ENCODE peak calls at places on chromosomes 13 and 19, in ten cellular contexts. D is fibroblast of mammary gland; Z is lower leg skin; A is effector CD4-positive, alpha-beta T cell; C is fibroblast of gingiva; O is PC-9; F is activated naive CD8-positive, alpha-beta T cell treated with anti-CD3 and anti-CD28 coated beads, Interleukin-2, amount 50 U/mL, for 24 hours; X is amygdala; N is DMS153; J is stimulated activated CD4-positive, alpha-beta T cell treated with anti-CD3 and anti-CD28 coated beads, TNF-alpha, amount 100 ng/mL, for 24 hours. W is an unnamed sample.

GRCh38 chr19:54465367-54466109 is 2.0 kb upstream of the LENG9 start:
- DNase-seq in J (no peak), Z (no peak), F (no peak), A (no peak), D (no peak), C (no peak), X (no peak), O (no peak), N (no peak), W (no peak)

GRCh38 chr19:56837492-56837891 is 3.0 kb downstream of the PEG3 start:
- DNase-seq in N (no peak), D (peak; percentile 45), X (peak; percentile 72), F (no peak), J (no peak), A (no peak), O (no peak), Z (peak; percentile 89), C (no peak), W (no peak)

GRCh38 chr13:40653558-40654318 is 12.7 kb downstream of the FOXO1 start:
- DNase-seq in F (peak; percentile 43), C (no peak), A (no peak), Z (no peak), J (no peak), O (no peak), X (no peak), D (no peak), N (no peak), W (no peak)

GRCh38 chr13:28499579-28499978 is 4.7 kb upstream of the FLT1 start:
- DNase-seq in C (no peak), A (no peak), N (no peak), J (no peak), Z (no peak), O (no peak), D (peak; percentile 45), X (no peak), F (no peak), W (no peak)

GRCh38 chr19:4369888-4370260 is 26.5 kb downstream of the MPND start:
- DNase-seq in F (peak; percentile 86), O (peak; percentile 29), Z (peak; percentile 92), X (peak; percentile 42), J (peak; percentile 80), C (peak; percentile 57), D (peak; percentile 59), A (peak; percentile 59), N (peak; percentile 3), W (peak; percentile 52)

GRCh38 chr13:60329221-60329983 is 67.6 kb upstream of the TDRD3 start:
- DNase-seq in A (no peak), J (no peak), D (peak; percentile 25), F (peak; percentile 9), Z (no peak), X (no peak), O (peak; percentile 13), C (peak; percentile 9), N (peak; percentile 66), W (peak; percentile 1)

GRCh38 chr13:28582892-28583240 is 76.1 kb upstream of the POMP start:
- DNase-seq in X (no peak), F (no peak), D (no peak), J (no peak), C (no peak), Z (no peak), O (no peak), N (no peak), A (no peak), W (no peak)

GRCh38 chr13:110105136-110105535 is 201.8 kb downstream of the COL4A1 start:
- DNase-seq in C (no peak), F (no peak), A (no peak), Z (no peak), J (no peak), D (no peak), X (no peak), O (no peak), N (no peak), W (no peak)

GRCh38 chr19:16527971-16528521 is 14.2 kb downstream of the CHERP start:
- DNase-seq in D (peak; percentile 32), X (no peak), J (peak; percentile 30), A (peak; percentile 42), O (no peak), Z (no peak), N (no peak), C (no peak), F (peak; percentile 34), W (peak; percentile 16)

GRCh38 chr13:80707000-80707983 is 366.4 kb upstream of the SPRY2 start:
- DNase-seq in F (no peak), Z (no peak), J (no peak), D (no peak), X (no peak), N (no peak), A (no peak), C (no peak), O (no peak), W (no peak)

GRCh38 chr13:20728579-20729300 is 25.2 kb downstream of the IL17D start:
- DNase-seq in J (no peak), O (no peak), D (peak; percentile 31), Z (no peak), A (no peak), N (no peak), X (no peak), F (no peak), C (no peak), W (no peak)